ENCODE peak calls at places on chromosomes 4 and X, in six cellular contexts. V is A549, K is GM12878, E is IMR-90, Q is SK-N-SH, W is HepG2. I is an unnamed sample.
A peak's percentile ranks its signal among the peaks of the same experiment; 100 is the strongest.

GRCh38 chr4:73668806-73669205 is 48.6 kb upstream of the RASSF6 start:
- DNase-seq in V (no peak), K (no peak), E (no peak), Q (no peak), W (no peak), I (no peak)

GRCh38 chr4:1202526-1203378 is 30.4 kb upstream of the SPON2 start:
- DNase-seq in V (no peak), K (no peak), E (no peak), Q (peak; percentile 16), W (no peak), I (no peak)

GRCh38 chrX:53716328-53717088 is 30.0 kb upstream of the HUWE1 start:
- DNase-seq in V (no peak), K (peak; percentile 87), E (peak; percentile 48), Q (no peak), W (no peak), I (no peak)

GRCh38 chrX:68936608-68937007 is 107.8 kb downstream of the EFNB1 start:
- DNase-seq in V (no peak), K (no peak), E (peak; percentile 92), Q (no peak), W (no peak), I (no peak)

GRCh38 chr4:11230888-11231287 is 197.8 kb downstream of the HS3ST1 start:
- DNase-seq in V (no peak), K (no peak), E (no peak), Q (no peak), W (no peak), I (no peak)

GRCh38 chrX:71618303-71618721 is at the start of gene CXCR3:
- DNase-seq in V (no peak), K (peak; percentile 83), E (no peak), Q (no peak), W (no peak), I (no peak)

GRCh38 chr4:96736352-96736889 is 896.5 kb downstream of the PDHA2 start:
- DNase-seq in V (peak; percentile 2), K (no peak), E (no peak), Q (no peak), W (no peak), I (no peak)

GRCh38 chr4:40749717-40750460 is at the start of gene NSUN7:
- DNase-seq in V (peak; percentile 20), K (no peak), E (no peak), Q (peak; percentile 91), W (no peak), I (no peak)

GRCh38 chrX:8349816-8350544 is 114.7 kb upstream of the VCX3B start:
- DNase-seq in V (no peak), K (no peak), E (no peak), Q (no peak), W (no peak), I (no peak)

GRCh38 chrX:9682456-9682855 is 83.2 kb downstream of the GPR143 start:
- DNase-seq in V (no peak), K (no peak), E (peak; percentile 61), Q (no peak), W (no peak), I (no peak)

GRCh38 chrX:124194209-124194608 is 138.3 kb upstream of the TEX13D start:
- DNase-seq in V (no peak), K (no peak), E (no peak), Q (no peak), W (no peak), I (no peak)

GRCh38 chrX:104018126-104018525 is 4.6 kb upstream of the H2BW1 start:
- DNase-seq in V (no peak), K (no peak), E (peak; percentile 8), Q (no peak), W (no peak), I (no peak)

GRCh38 chrX:45077748-45078424 is 122.8 kb downstream of the DIPK2B start:
- DNase-seq in V (no peak), K (peak; percentile 62), E (no peak), Q (no peak), W (no peak), I (no peak)

GRCh38 chrX:154749856-154750255 is 1.0 kb downstream of the GAB3 start:
- DNase-seq in V (no peak), K (no peak), E (no peak), Q (no peak), W (no peak), I (no peak)

GRCh38 chr4:30094866-30095265 is 625.3 kb upstream of the PCDH7 start:
- DNase-seq in V (no peak), K (no peak), E (peak; percentile 6), Q (no peak), W (no peak), I (no peak)

GRCh38 chr4:53441564-53441963 is 64.1 kb downstream of the FIP1L1 start:
- DNase-seq in V (no peak), K (no peak), E (no peak), Q (no peak), W (no peak), I (no peak)

GRCh38 chr4:7967501-7968261 is 28.0 kb upstream of the AFAP1 start:
- DNase-seq in V (no peak), K (no peak), E (peak; percentile 54), Q (no peak), W (no peak), I (no peak)

GRCh38 chrX:53135581-53135980 is 41.6 kb downstream of the KANTR start:
- DNase-seq in V (no peak), K (no peak), E (no peak), Q (no peak), W (no peak), I (no peak)

GRCh38 chrX:79452879-79453278 is 85.7 kb upstream of the ITM2A start:
- DNase-seq in V (no peak), K (no peak), E (no peak), Q (no peak), W (no peak), I (no peak)

DNA sequence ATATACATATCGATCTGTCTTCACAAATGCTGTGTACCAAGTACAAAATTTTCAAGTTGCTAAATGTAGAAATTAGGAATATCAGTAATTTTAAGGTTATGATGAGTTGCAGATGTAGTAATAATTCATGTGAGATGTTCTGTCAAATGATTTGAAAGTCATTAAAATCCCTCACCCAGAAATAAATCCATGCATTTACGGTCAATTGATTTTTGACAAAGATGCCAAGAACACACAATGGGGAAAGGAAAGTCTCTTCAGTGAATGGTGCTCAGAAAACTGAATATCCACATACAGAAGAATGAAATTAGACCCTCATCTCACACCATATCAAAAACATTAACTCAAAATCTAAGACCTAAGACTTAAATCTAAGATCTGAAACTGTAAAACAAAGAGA is 12.9 kb upstream of the BMPR1B start:
- DNase-seq in V (no peak), K (no peak), E (no peak), Q (no peak), W (no peak), I (no peak)
- TF ChIP-seq SMC3 in V (no peak), K (no peak), E (no peak), Q (no peak), W (no peak), I (no peak)

GRCh38 chrX:153409414-153410101 is 1.7 kb upstream of the ZFP92 start:
- DNase-seq in V (no peak), K (no peak), E (no peak), Q (no peak), W (peak; percentile 79), I (no peak)
- TF ChIP-seq SMC3 in V (no peak), K (no peak), E (no peak), Q (no peak), W (no peak), I (no peak)

GRCh38 chr4:37304612-37305011 is 60.1 kb downstream of the NWD2 start:
- DNase-seq in V (no peak), K (no peak), E (no peak), Q (no peak), W (no peak), I (no peak)

GRCh38 chr4:37299468-37299867 is 54.9 kb downstream of the NWD2 start:
- DNase-seq in V (no peak), K (no peak), E (no peak), Q (no peak), W (no peak), I (no peak)
- TF ChIP-seq SMC3 in V (no peak), K (no peak), E (no peak), Q (no peak), W (no peak), I (no peak)

GRCh38 chr4:5821665-5822358 is 71.1 kb downstream of the CRMP1 start:
- DNase-seq in V (peak; percentile 15), K (no peak), E (no peak), Q (peak; percentile 68), W (no peak), I (peak; percentile 57)
- TF ChIP-seq SMC3 in V (peak; percentile 8), K (peak; percentile 7), E (no peak), Q (peak; percentile 33), W (no peak), I (peak; percentile 58)

DNA sequence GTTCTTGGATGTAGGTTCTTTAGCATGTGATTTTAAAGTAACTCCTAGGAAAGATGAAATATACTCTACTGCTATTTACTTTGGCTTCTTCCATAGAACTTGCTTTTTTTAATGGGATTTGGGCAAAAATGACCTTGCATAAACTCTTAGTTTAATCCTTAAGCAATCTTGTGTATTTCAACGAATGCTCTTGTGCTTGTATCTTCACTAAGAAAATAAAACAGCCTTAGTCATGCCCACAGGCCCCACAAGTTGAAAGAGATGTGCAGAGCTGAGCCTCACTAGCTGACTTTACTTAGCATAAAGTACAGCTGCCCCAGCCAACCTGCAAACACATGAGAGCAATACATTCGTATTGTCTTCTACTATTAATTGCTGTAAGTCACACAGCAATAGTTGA is 1609.2 kb downstream of the STIM2 start:
- DNase-seq in V (no peak), K (no peak), E (peak; percentile 65), Q (no peak), W (no peak), I (no peak)
- TF ChIP-seq SMC3 in V (no peak), K (no peak), E (no peak), Q (no peak), W (no peak), I (no peak)

GRCh38 chrX:147757750-147758149 is 154.0 kb upstream of the FMR1 start:
- DNase-seq in V (no peak), K (no peak), E (no peak), Q (no peak), W (no peak), I (no peak)

DNA sequence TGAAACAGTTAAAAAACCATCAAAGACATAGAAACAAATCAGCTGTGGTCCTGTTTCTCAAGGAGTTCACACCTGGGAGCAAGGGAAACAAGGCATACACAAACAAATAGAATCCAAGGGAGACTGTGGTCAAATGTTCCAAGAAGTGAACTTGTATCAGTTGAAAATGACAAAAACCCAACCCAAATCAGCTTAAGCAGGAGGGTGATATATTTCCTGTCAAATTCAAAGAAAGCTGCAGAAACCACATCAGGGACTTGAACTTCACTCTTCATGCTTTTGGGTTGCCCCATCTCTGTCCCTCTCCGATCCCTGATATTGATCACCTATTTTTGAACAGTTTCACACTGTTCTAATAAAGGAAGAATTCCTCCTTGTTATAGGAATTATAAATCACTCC is 148.6 kb upstream of the FMR1 start:
- DNase-seq in V (no peak), K (no peak), E (no peak), Q (no peak), W (no peak), I (no peak)
- TF ChIP-seq SMC3 in V (no peak), K (no peak), E (no peak), Q (no peak), W (no peak), I (no peak)

DNA sequence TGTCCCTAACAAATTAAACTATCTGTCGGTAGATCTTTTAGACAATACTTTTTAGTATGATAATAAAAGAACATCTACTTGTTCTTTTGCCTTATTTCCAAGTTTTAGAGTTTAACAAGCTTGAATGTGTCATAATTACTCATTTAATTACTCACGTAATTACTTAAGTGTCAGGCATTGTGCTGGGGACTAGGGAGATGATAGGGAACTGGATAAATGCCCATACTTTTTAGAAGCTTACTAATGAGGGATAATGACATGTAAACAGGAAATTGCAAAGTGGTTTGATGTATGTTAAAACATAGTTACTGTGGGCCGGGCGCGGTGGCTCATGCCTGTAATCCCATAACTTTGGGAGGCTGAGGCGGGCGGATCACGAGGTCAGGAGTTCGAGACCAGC is 158.3 kb downstream of the DMD start:
- DNase-seq in V (no peak), K (no peak), E (no peak), Q (no peak), W (no peak), I (no peak)
- TF ChIP-seq SMC3 in V (no peak), K (no peak), E (no peak), Q (no peak), W (no peak), I (no peak)

I was measured in K562.